ENCODE peak calls at places on chromosomes 2 and 18, in ten cellular contexts. One of them, this sample, is unnamed. For H3K27me3, the result is how much of the 10 kb centered on the place peaks cover.

GRCh38 chr18:10604178-10604577 is 78.4 kb downstream of the NAPG start:
- DNase-seq in K562: no peak
- DNase-seq in transverse colon: no peak
- DNase-seq in SK-N-SH: no peak
- DNase-seq in uterus: no peak
- DNase-seq in GM06990: no peak
- DNase-seq in right cardiac atrium: no peak
- DNase-seq in AG04450: no peak
- DNase-seq in lower lobe of right lung: no peak
- DNase-seq in effector memory CD4-positive, alpha-beta T cell: no peak
- DNase-seq in this sample: no peak

GRCh38 chr2:70467831-70468810 is 85.5 kb downstream of the TGFA start:
- DNase-seq in GM06990: no peak
- DNase-seq in SK-N-SH: no peak
- DNase-seq in transverse colon: no peak
- DNase-seq in uterus: no peak
- DNase-seq in right cardiac atrium: no peak
- DNase-seq in lower lobe of right lung: no peak
- DNase-seq in K562: no peak
- DNase-seq in effector memory CD4-positive, alpha-beta T cell: no peak
- DNase-seq in AG04450: no peak
- DNase-seq in this sample: no peak

GRCh38 chr2:239344857-239345216 is 56.0 kb downstream of the HDAC4 start:
- DNase-seq in transverse colon: peak
- DNase-seq in SK-N-SH: no peak
- DNase-seq in right cardiac atrium: no peak
- DNase-seq in lower lobe of right lung: peak
- DNase-seq in AG04450: no peak
- DNase-seq in effector memory CD4-positive, alpha-beta T cell: no peak
- DNase-seq in GM06990: no peak
- DNase-seq in K562: no peak
- DNase-seq in uterus: no peak
- DNase-seq in this sample: no peak

GRCh38 chr2:200814276-200814815 is 2.6 kb downstream of the BZW1 start:
- DNase-seq in AG04450: no peak
- DNase-seq in SK-N-SH: no peak
- DNase-seq in transverse colon: no peak
- DNase-seq in uterus: no peak
- DNase-seq in effector memory CD4-positive, alpha-beta T cell: peak
- DNase-seq in lower lobe of right lung: no peak
- DNase-seq in K562: no peak
- DNase-seq in right cardiac atrium: no peak
- DNase-seq in GM06990: peak
- DNase-seq in this sample: no peak

GRCh38 chr18:60022671-60023276 is 123.0 kb downstream of the PMAIP1 start:
- DNase-seq in lower lobe of right lung: no peak
- DNase-seq in SK-N-SH: no peak
- DNase-seq in uterus: no peak
- DNase-seq in effector memory CD4-positive, alpha-beta T cell: no peak
- DNase-seq in right cardiac atrium: no peak
- DNase-seq in AG04450: no peak
- DNase-seq in K562: no peak
- DNase-seq in transverse colon: no peak
- DNase-seq in GM06990: no peak
- DNase-seq in this sample: no peak

GRCh38 chr2:177808984-177809809 is 263.4 kb downstream of the PDE11A start:
- DNase-seq in SK-N-SH: no peak
- DNase-seq in right cardiac atrium: no peak
- DNase-seq in lower lobe of right lung: no peak
- DNase-seq in uterus: no peak
- DNase-seq in AG04450: no peak
- DNase-seq in effector memory CD4-positive, alpha-beta T cell: no peak
- DNase-seq in GM06990: no peak
- DNase-seq in K562: no peak
- DNase-seq in transverse colon: no peak
- DNase-seq in this sample: no peak

GRCh38 chr18:9684901-9685738 is 23.0 kb upstream of the RAB31 start:
- DNase-seq in K562: peak
- DNase-seq in GM06990: no peak
- DNase-seq in SK-N-SH: no peak
- DNase-seq in lower lobe of right lung: no peak
- DNase-seq in uterus: peak
- DNase-seq in AG04450: no peak
- DNase-seq in transverse colon: no peak
- DNase-seq in effector memory CD4-positive, alpha-beta T cell: no peak
- DNase-seq in right cardiac atrium: peak
- DNase-seq in this sample: no peak

GRCh38 chr2:127149384-127149783 is 42.4 kb upstream of the BIN1 start:
- DNase-seq in lower lobe of right lung: no peak
- DNase-seq in right cardiac atrium: no peak
- DNase-seq in effector memory CD4-positive, alpha-beta T cell: no peak
- DNase-seq in K562: no peak
- DNase-seq in uterus: no peak
- DNase-seq in SK-N-SH: no peak
- DNase-seq in AG04450: peak
- DNase-seq in transverse colon: no peak
- DNase-seq in GM06990: no peak
- DNase-seq in this sample: no peak

GRCh38 chr2:236021497-236022057 is 146.6 kb downstream of the GBX2 start:
- DNase-seq in transverse colon: no peak
- DNase-seq in AG04450: no peak
- DNase-seq in K562: peak
- DNase-seq in lower lobe of right lung: no peak
- DNase-seq in right cardiac atrium: no peak
- DNase-seq in SK-N-SH: no peak
- DNase-seq in effector memory CD4-positive, alpha-beta T cell: no peak
- DNase-seq in uterus: no peak
- DNase-seq in GM06990: no peak
- DNase-seq in this sample: no peak

GRCh38 chr2:203740741-203741363 is 34.4 kb downstream of the CD28 start:
- DNase-seq in lower lobe of right lung: no peak
- DNase-seq in right cardiac atrium: no peak
- DNase-seq in transverse colon: no peak
- DNase-seq in uterus: no peak
- DNase-seq in K562: no peak
- DNase-seq in AG04450: no peak
- DNase-seq in effector memory CD4-positive, alpha-beta T cell: no peak
- DNase-seq in GM06990: no peak
- DNase-seq in SK-N-SH: no peak
- DNase-seq in this sample: no peak

GRCh38 chr2:75146903-75147332 is 52.4 kb downstream of the TACR1 start:
- DNase-seq in uterus: no peak
- DNase-seq in right cardiac atrium: no peak
- DNase-seq in lower lobe of right lung: no peak
- DNase-seq in K562: no peak
- DNase-seq in AG04450: no peak
- DNase-seq in effector memory CD4-positive, alpha-beta T cell: no peak
- DNase-seq in GM06990: no peak
- DNase-seq in transverse colon: no peak
- DNase-seq in SK-N-SH: no peak
- DNase-seq in this sample: no peak

GRCh38 chr2:2038746-2039530 is 292.1 kb downstream of the MYT1L start:
- DNase-seq in GM06990: no peak
- DNase-seq in uterus: no peak
- DNase-seq in right cardiac atrium: no peak
- DNase-seq in SK-N-SH: no peak
- DNase-seq in transverse colon: no peak
- DNase-seq in AG04450: no peak
- DNase-seq in lower lobe of right lung: no peak
- DNase-seq in K562: no peak
- DNase-seq in effector memory CD4-positive, alpha-beta T cell: no peak
- DNase-seq in this sample: no peak

GRCh38 chr2:106094101-106094860 is 99.8 kb downstream of the UXS1 start:
- DNase-seq in K562: no peak
- DNase-seq in AG04450: no peak
- DNase-seq in SK-N-SH: no peak
- DNase-seq in transverse colon: no peak
- DNase-seq in GM06990: no peak
- DNase-seq in effector memory CD4-positive, alpha-beta T cell: peak
- DNase-seq in uterus: no peak
- DNase-seq in lower lobe of right lung: no peak
- DNase-seq in right cardiac atrium: no peak
- DNase-seq in this sample: no peak

GRCh38 chr2:72931280-72931910 is 14.1 kb downstream of the EMX1 start:
- DNase-seq in K562: no peak
- DNase-seq in right cardiac atrium: peak
- DNase-seq in GM06990: no peak
- DNase-seq in transverse colon: no peak
- DNase-seq in AG04450: peak
- DNase-seq in effector memory CD4-positive, alpha-beta T cell: no peak
- DNase-seq in SK-N-SH: no peak
- DNase-seq in lower lobe of right lung: no peak
- DNase-seq in uterus: no peak
- DNase-seq in this sample: no peak

GRCh38 chr2:236366406-236366805 is 102.2 kb upstream of the ASB18 start:
- DNase-seq in transverse colon: no peak
- DNase-seq in effector memory CD4-positive, alpha-beta T cell: no peak
- DNase-seq in SK-N-SH: no peak
- DNase-seq in AG04450: no peak
- DNase-seq in lower lobe of right lung: no peak
- DNase-seq in GM06990: no peak
- DNase-seq in right cardiac atrium: no peak
- DNase-seq in K562: no peak
- DNase-seq in uterus: no peak
- DNase-seq in this sample: no peak

GRCh38 chr18:34771958-34772357 is 61.9 kb downstream of the DTNA start:
- DNase-seq in GM06990: no peak
- DNase-seq in K562: no peak
- DNase-seq in lower lobe of right lung: no peak
- DNase-seq in AG04450: no peak
- DNase-seq in transverse colon: no peak
- DNase-seq in right cardiac atrium: no peak
- DNase-seq in uterus: no peak
- DNase-seq in effector memory CD4-positive, alpha-beta T cell: no peak
- DNase-seq in SK-N-SH: no peak
- DNase-seq in this sample: no peak

DNA sequence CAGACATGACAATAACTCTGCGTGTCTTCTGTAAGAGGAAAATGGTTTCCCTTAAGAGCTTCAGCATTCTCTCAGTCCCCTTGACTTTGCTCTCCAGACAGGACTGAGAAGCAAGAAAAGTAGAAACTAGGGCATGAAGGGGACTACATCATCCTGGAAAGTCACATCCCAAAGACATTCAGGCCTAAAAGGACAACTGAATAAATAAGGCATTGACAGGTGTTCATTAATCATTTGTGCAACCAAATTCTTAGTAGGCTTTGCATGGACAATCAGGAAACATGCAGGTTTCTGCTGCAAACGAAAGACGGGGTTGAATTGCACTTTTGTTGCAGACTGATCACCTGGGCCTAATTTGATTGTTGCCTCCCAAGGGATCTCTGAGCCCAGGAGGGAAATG is 1.2 kb upstream of the SGPP2 start:
- DNase-seq in lower lobe of right lung: no peak
- DNase-seq in uterus: no peak
- DNase-seq in SK-N-SH: no peak
- DNase-seq in K562: no peak
- DNase-seq in GM06990: no peak
- DNase-seq in transverse colon: no peak
- DNase-seq in effector memory CD4-positive, alpha-beta T cell: no peak
- DNase-seq in right cardiac atrium: no peak
- DNase-seq in AG04450: no peak
- DNase-seq in this sample: no peak
- H3K27me3 ChIP-seq in lower lobe of right lung: under half
- H3K27me3 ChIP-seq in uterus: under half
- H3K27me3 ChIP-seq in SK-N-SH: under half
- H3K27me3 ChIP-seq in K562: under half
- H3K27me3 ChIP-seq in GM06990: under half
- H3K27me3 ChIP-seq in transverse colon: under half
- H3K27me3 ChIP-seq in effector memory CD4-positive, alpha-beta T cell: under half
- H3K27me3 ChIP-seq in right cardiac atrium: under half
- H3K27me3 ChIP-seq in AG04450: under half
- H3K27me3 ChIP-seq in this sample: under half

DNA sequence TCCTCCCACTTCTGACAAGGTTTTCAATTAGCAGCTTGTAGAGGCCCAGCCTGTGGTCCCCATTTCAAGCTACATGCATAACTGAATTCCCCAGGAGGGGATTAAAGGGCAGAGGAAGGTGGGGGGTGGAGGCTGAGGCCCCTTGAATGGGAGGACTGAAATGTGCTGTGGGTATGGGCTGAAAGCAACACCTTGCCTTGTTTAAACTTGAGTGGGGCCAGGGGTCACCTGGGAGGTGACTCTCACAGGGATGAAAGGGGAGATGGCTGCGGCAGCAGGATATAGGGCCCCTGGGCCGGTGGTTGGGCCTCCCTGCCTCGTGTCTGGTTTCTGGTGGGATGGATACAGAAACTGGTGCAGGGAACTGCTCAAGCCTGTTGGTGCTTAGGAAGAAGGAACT is 225.9 kb upstream of the SPRED2 start:
- DNase-seq in lower lobe of right lung: no peak
- DNase-seq in AG04450: no peak
- DNase-seq in GM06990: no peak
- DNase-seq in transverse colon: no peak
- DNase-seq in SK-N-SH: no peak
- DNase-seq in K562: no peak
- DNase-seq in uterus: no peak
- DNase-seq in right cardiac atrium: no peak
- DNase-seq in effector memory CD4-positive, alpha-beta T cell: no peak
- DNase-seq in this sample: no peak
- H3K27me3 ChIP-seq in lower lobe of right lung: under half
- H3K27me3 ChIP-seq in AG04450: under half
- H3K27me3 ChIP-seq in GM06990: under half
- H3K27me3 ChIP-seq in transverse colon: under half
- H3K27me3 ChIP-seq in SK-N-SH: under half
- H3K27me3 ChIP-seq in K562: under half
- H3K27me3 ChIP-seq in uterus: under half
- H3K27me3 ChIP-seq in right cardiac atrium: under half
- H3K27me3 ChIP-seq in effector memory CD4-positive, alpha-beta T cell: under half
- H3K27me3 ChIP-seq in this sample: under half

GRCh38 chr18:36295880-36296301 is 1.6 kb upstream of the FHOD3 start:
- DNase-seq in GM06990: no peak
- DNase-seq in effector memory CD4-positive, alpha-beta T cell: no peak
- DNase-seq in lower lobe of right lung: no peak
- DNase-seq in uterus: no peak
- DNase-seq in SK-N-SH: no peak
- DNase-seq in AG04450: no peak
- DNase-seq in K562: no peak
- DNase-seq in transverse colon: no peak
- DNase-seq in right cardiac atrium: peak
- DNase-seq in this sample: peak
- H3K27me3 ChIP-seq in GM06990: under half
- H3K27me3 ChIP-seq in effector memory CD4-positive, alpha-beta T cell: under half
- H3K27me3 ChIP-seq in lower lobe of right lung: half or more
- H3K27me3 ChIP-seq in uterus: under half
- H3K27me3 ChIP-seq in SK-N-SH: under half
- H3K27me3 ChIP-seq in AG04450: under half
- H3K27me3 ChIP-seq in K562: under half
- H3K27me3 ChIP-seq in transverse colon: half or more
- H3K27me3 ChIP-seq in right cardiac atrium: under half
- H3K27me3 ChIP-seq in this sample: under half

DNA sequence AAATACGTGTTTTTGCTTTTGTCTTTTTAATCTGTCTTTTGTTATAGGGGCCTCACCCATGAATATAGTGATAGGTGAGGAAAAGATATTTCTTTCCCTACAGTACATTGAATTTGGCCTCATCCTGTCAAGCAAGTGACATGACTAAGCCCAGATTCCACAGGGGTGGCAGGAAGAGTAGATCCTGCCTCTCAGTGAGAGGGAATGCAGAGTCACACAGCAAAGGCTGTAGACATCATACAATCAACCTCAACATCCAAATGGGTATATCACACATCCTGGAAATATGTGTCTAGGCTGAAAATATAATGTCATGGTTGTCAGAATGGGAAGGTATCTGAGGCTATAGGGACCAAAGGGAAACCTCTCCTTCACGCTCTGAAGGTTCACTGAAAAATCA is 269.6 kb downstream of the CDH20 start:
- DNase-seq in effector memory CD4-positive, alpha-beta T cell: no peak
- DNase-seq in GM06990: no peak
- DNase-seq in right cardiac atrium: no peak
- DNase-seq in uterus: no peak
- DNase-seq in AG04450: no peak
- DNase-seq in SK-N-SH: no peak
- DNase-seq in lower lobe of right lung: no peak
- DNase-seq in K562: no peak
- DNase-seq in transverse colon: no peak
- DNase-seq in this sample: no peak
- H3K27me3 ChIP-seq in effector memory CD4-positive, alpha-beta T cell: under half
- H3K27me3 ChIP-seq in GM06990: under half
- H3K27me3 ChIP-seq in right cardiac atrium: under half
- H3K27me3 ChIP-seq in uterus: under half
- H3K27me3 ChIP-seq in AG04450: under half
- H3K27me3 ChIP-seq in SK-N-SH: under half
- H3K27me3 ChIP-seq in lower lobe of right lung: under half
- H3K27me3 ChIP-seq in K562: under half
- H3K27me3 ChIP-seq in transverse colon: under half
- H3K27me3 ChIP-seq in this sample: under half

This sample was measured in WERI-Rb-1.